ENCODE peak calls at places on chromosomes 3 and 15, in four cellular contexts. One of them, this sample, is unnamed.

GRCh38 chr3:79383402-79384012 is 384.3 kb downstream of the ROBO1 start:
- DNase-seq in left cardiac atrium: no peak
- DNase-seq in effector CD4-positive, alpha-beta T cell: no peak
- DNase-seq in body of pancreas: no peak
- DNase-seq in this sample: no peak

GRCh38 chr3:189563841-189564563 is 67.2 kb upstream of the TP63 start:
- DNase-seq in left cardiac atrium: no peak
- DNase-seq in effector CD4-positive, alpha-beta T cell: no peak
- DNase-seq in body of pancreas: no peak
- DNase-seq in this sample: peak; percentile 99

GRCh38 chr3:29585368-29585767 is 304.5 kb downstream of the RBMS3 start:
- DNase-seq in left cardiac atrium: no peak
- DNase-seq in effector CD4-positive, alpha-beta T cell: no peak
- DNase-seq in body of pancreas: no peak
- DNase-seq in this sample: peak; percentile 13

GRCh38 chr3:106277731-106278130 is 408.9 kb upstream of the CBLB start:
- DNase-seq in left cardiac atrium: no peak
- DNase-seq in effector CD4-positive, alpha-beta T cell: no peak
- DNase-seq in body of pancreas: no peak
- DNase-seq in this sample: no peak

GRCh38 chr3:67655364-67656121 is 1.1 kb upstream of the SUCLG2 start:
- DNase-seq in left cardiac atrium: peak; percentile 26
- DNase-seq in effector CD4-positive, alpha-beta T cell: peak; percentile 62
- DNase-seq in body of pancreas: peak; percentile 30
- DNase-seq in this sample: no peak

GRCh38 chr3:68033850-68034249 is 379.4 kb upstream of the SUCLG2 start:
- DNase-seq in left cardiac atrium: no peak
- DNase-seq in effector CD4-positive, alpha-beta T cell: no peak
- DNase-seq in body of pancreas: no peak
- DNase-seq in this sample: no peak

GRCh38 chr15:31391687-31392671 is 65.3 kb downstream of the KLF13 start:
- DNase-seq in left cardiac atrium: peak; percentile 86
- DNase-seq in effector CD4-positive, alpha-beta T cell: peak; percentile 72
- DNase-seq in body of pancreas: peak; percentile 93
- DNase-seq in this sample: peak; percentile 50

GRCh38 chr3:101518421-101518871 is 5.4 kb upstream of the SENP7 start:
- DNase-seq in left cardiac atrium: no peak
- DNase-seq in effector CD4-positive, alpha-beta T cell: peak; percentile 40
- DNase-seq in body of pancreas: no peak
- DNase-seq in this sample: peak; percentile 95

GRCh38 chr3:141386611-141387110 is 18.4 kb downstream of the ZBTB38 start:
- DNase-seq in left cardiac atrium: no peak
- DNase-seq in effector CD4-positive, alpha-beta T cell: no peak
- DNase-seq in body of pancreas: no peak
- DNase-seq in this sample: no peak

GRCh38 chr3:127848131-127849129 is 26.1 kb upstream of the MGLL start:
- DNase-seq in left cardiac atrium: no peak
- DNase-seq in effector CD4-positive, alpha-beta T cell: no peak
- DNase-seq in body of pancreas: no peak
- DNase-seq in this sample: peak; percentile 51

GRCh38 chr15:65020419-65020818 is 9.0 kb downstream of the MTFMT start:
- DNase-seq in left cardiac atrium: no peak
- DNase-seq in effector CD4-positive, alpha-beta T cell: no peak
- DNase-seq in body of pancreas: no peak
- DNase-seq in this sample: no peak

GRCh38 chr15:42069025-42069424 is 25.3 kb downstream of the PLA2G4D start:
- DNase-seq in left cardiac atrium: no peak
- DNase-seq in effector CD4-positive, alpha-beta T cell: no peak
- DNase-seq in body of pancreas: no peak
- DNase-seq in this sample: no peak

This sample was measured in epithelial cell of esophagus.